ENCODE peak calls at places on chromosomes 16 and 17, in four cellular contexts. I, E, A and X are unnamed samples.

GRCh38 chr17:47223460-47223859 is 14.3 kb downstream of the MYL4 start:
- DNase-seq in I (no peak), E (no peak), A (no peak), X (no peak)

GRCh38 chr17:77503293-77503655 is 362.5 kb downstream of the SEC14L1 start:
- DNase-seq in I (no peak), E (no peak), A (peak), X (no peak)

GRCh38 chr16:89410794-89411309 is 79.5 kb downstream of the ANKRD11 start:
- DNase-seq in I (peak), E (no peak), A (no peak), X (no peak)

GRCh38 chr17:3960764-3961163 is 3.5 kb downstream of the ATP2A3 start:
- DNase-seq in I (peak), E (no peak), A (no peak), X (no peak)

GRCh38 chr17:14428640-14429029 is 127.8 kb downstream of the HS3ST3B1 start:
- DNase-seq in I (no peak), E (no peak), A (no peak), X (no peak)

GRCh38 chr17:63579633-63580032 is 21.1 kb upstream of the TACO1 start:
- DNase-seq in I (no peak), E (no peak), A (no peak), X (no peak)

GRCh38 chr17:63950940-63951907 is 19.1 kb upstream of the CD79B start:
- DNase-seq in I (no peak), E (peak), A (no peak), X (peak)

GRCh38 chr17:43953746-43954145 is at the start of gene PYY:
- DNase-seq in I (no peak), E (no peak), A (no peak), X (no peak)

GRCh38 chr17:75065562-75066151 is 18.6 kb downstream of the KCTD2 start:
- DNase-seq in I (peak), E (no peak), A (no peak), X (no peak)

GRCh38 chr17:66777689-66778225 is 57.2 kb upstream of the CACNG5 start:
- DNase-seq in I (peak), E (no peak), A (peak), X (no peak)

GRCh38 chr16:15942901-15943690 is 6.3 kb upstream of the ABCC1 start:
- DNase-seq in I (no peak), E (no peak), A (no peak), X (no peak)

GRCh38 chr17:55294042-55294751 is 29.4 kb downstream of the HLF start:
- DNase-seq in I (no peak), E (no peak), A (no peak), X (no peak)

GRCh38 chr17:77354721-77355455 is 214.1 kb downstream of the SEC14L1 start:
- DNase-seq in I (peak), E (no peak), A (peak), X (no peak)

GRCh38 chr16:79561729-79562128 is 38.8 kb downstream of the MAF start:
- DNase-seq in I (no peak), E (no peak), A (no peak), X (no peak)

GRCh38 chr17:16461606-16461866 is 30.5 kb downstream of the LRRC75A start:
- DNase-seq in I (no peak), E (no peak), A (no peak), X (no peak)

GRCh38 chr16:53130193-53131049 is 75.6 kb downstream of the CHD9 start:
- DNase-seq in I (peak), E (peak), A (peak), X (peak)

GRCh38 chr16:70696952-70697600 is 11.2 kb upstream of the MTSS2 start:
- DNase-seq in I (no peak), E (no peak), A (no peak), X (no peak)

GRCh38 chr16:53213542-53213941 is 158.8 kb downstream of the CHD9 start:
- DNase-seq in I (no peak), E (no peak), A (no peak), X (no peak)

GRCh38 chr17:57370051-57370581 is 113.8 kb downstream of the MSI2 start:
- DNase-seq in I (peak), E (no peak), A (no peak), X (no peak)

GRCh38 chr17:19747829-19748806 is at the start of gene ALDH3A1:
- DNase-seq in I (no peak), E (no peak), A (peak), X (no peak)

GRCh38 chr17:58304735-58305486 is 23.7 kb downstream of the TSPOAP1 start:
- DNase-seq in I (no peak), E (no peak), A (no peak), X (no peak)

GRCh38 chr17:56184650-56185049 is 31.4 kb downstream of the ANKFN1 start:
- DNase-seq in I (no peak), E (no peak), A (no peak), X (no peak)

GRCh38 chr17:73481672-73482071 is 162.6 kb downstream of the SDK2 start:
- DNase-seq in I (no peak), E (no peak), A (no peak), X (no peak)

GRCh38 chr17:38428150-38428642 is at the start of gene ARHGAP23:
- DNase-seq in I (peak), E (peak), A (no peak), X (no peak)

GRCh38 chr16:67326472-67327309 is at the start of the genes KCTD19 and LRRC36:
- DNase-seq in I (no peak), E (peak), A (peak), X (peak)

GRCh38 chr16:73864868-73865267 is 431.7 kb upstream of the PSMD7 start:
- DNase-seq in I (no peak), E (no peak), A (no peak), X (no peak)

GRCh38 chr17:51224615-51225262 is 35.1 kb downstream of the MBTD1 start:
- DNase-seq in I (no peak), E (no peak), A (no peak), X (no peak)

GRCh38 chr17:37725601-37726146 is 19.2 kb downstream of the HNF1B start:
- DNase-seq in I (no peak), E (no peak), A (no peak), X (no peak)

GRCh38 chr17:2050871-2051387 is 4.0 kb upstream of the HIC1 start:
- DNase-seq in I (peak), E (no peak), A (no peak), X (no peak)

GRCh38 chr17:339193-340061 is 13.2 kb downstream of the RPH3AL start:
- DNase-seq in I (no peak), E (no peak), A (peak), X (no peak)

GRCh38 chr17:8001976-8002645 is at the start of gene GUCY2D:
- DNase-seq in I (no peak), E (no peak), A (peak), X (no peak)

GRCh38 chr17:17819561-17819995 is 17.2 kb downstream of the SREBF1 start:
- DNase-seq in I (peak), E (peak), A (peak), X (no peak)

GRCh38 chr16:5003211-5003610 is 30.5 kb downstream of the NAGPA start:
- DNase-seq in I (no peak), E (no peak), A (no peak), X (no peak)

GRCh38 chr17:35167666-35168065 is 20.0 kb downstream of the UNC45B start:
- DNase-seq in I (no peak), E (no peak), A (no peak), X (no peak)

GRCh38 chr17:35169964-35170363 is 22.3 kb downstream of the UNC45B start:
- DNase-seq in I (no peak), E (no peak), A (no peak), X (no peak)

GRCh38 chr17:35174835-35175334 is 19.3 kb downstream of the SLC35G3 start:
- DNase-seq in I (no peak), E (no peak), A (no peak), X (no peak)

GRCh38 chr17:35171834-35172233 is 22.4 kb downstream of the SLC35G3 start:
- DNase-seq in I (no peak), E (no peak), A (no peak), X (no peak)

DNA sequence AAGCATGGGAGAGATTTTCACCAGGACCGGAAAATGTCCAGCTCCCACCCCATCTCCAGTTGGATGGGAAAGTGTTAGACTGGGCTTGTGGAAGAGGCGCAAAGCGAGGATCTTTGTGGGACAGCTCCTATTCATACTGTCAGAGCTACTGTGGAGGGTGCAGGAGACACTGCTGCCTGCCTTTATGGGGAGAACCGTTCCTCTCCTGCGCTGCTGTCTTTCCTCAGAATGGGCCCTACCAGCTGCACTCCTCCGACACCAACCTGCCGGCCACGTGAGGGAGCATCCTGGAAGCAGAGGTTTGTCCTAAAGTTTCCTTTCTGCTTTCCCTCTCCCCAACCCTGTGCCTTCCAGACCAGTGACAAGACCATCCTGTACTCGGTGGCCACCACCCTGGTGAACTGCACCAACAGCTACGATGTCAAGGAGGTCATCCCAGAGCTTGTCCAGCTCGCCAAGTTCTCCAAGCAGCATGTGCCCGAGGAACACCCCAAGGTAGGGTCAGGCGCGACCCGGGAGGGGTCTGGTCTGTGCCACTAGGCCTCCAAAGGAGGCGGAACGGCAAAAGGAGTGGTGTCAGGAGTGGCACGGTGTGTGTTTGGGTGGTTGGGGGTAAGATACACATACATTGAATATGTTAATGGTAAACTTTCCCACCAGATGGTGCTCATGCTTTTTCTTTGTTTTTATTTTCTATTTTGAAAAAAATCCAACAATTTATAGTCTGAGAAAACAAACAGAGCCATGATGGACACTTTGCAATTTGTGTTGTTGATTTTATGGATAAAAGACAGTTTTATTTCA is 23.0 kb downstream of the SLC35G3 start:
- DNase-seq in I (no peak), E (no peak), A (no peak), X (no peak)
- TF ChIP-seq CTCF in I (peak), E (no peak), A (no peak), X (peak)

DNA sequence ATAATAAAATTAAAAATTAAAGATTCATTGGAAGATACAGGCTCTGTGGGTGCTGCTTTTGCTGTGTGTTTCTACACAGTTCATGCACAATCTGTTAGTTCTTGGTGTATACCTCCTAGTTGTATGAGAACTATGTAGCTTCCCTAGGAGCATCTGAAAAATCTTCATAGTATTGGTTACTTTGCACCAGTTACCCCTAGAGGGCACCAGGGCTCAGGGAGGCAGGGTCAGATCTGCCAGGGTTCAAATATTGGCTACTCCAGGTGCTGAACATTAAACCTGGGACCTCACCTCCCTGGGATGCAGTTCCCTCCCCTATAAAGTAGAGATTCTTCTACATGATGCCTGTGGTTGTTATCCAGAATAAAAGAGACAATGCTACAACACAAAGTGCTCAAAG is 583.0 kb upstream of the CDH11 start:
- DNase-seq in I (no peak), E (no peak), A (no peak), X (no peak)
- TF ChIP-seq CTCF in I (peak), E (no peak), A (no peak), X (peak)

GRCh38 chr17:39791296-39791992 is 53.7 kb downstream of the GRB7 start:
- DNase-seq in I (no peak), E (no peak), A (no peak), X (no peak)

GRCh38 chr17:39782980-39783379 is 45.2 kb downstream of the GRB7 start:
- DNase-seq in I (no peak), E (no peak), A (no peak), X (no peak)

GRCh38 chr17:39787038-39787437 is 49.3 kb downstream of the GRB7 start:
- DNase-seq in I (no peak), E (no peak), A (no peak), X (no peak)

GRCh38 chr17:39792523-39793221 is 54.9 kb downstream of the GRB7 start:
- DNase-seq in I (no peak), E (no peak), A (no peak), X (no peak)

GRCh38 chr17:39787743-39788484 is 50.2 kb downstream of the GRB7 start:
- DNase-seq in I (no peak), E (no peak), A (no peak), X (no peak)
- TF ChIP-seq CTCF in I (no peak), E (no peak), A (no peak), X (no peak)

GRCh38 chr16:54817432-54817831 is 113.2 kb upstream of the IRX5 start:
- DNase-seq in I (no peak), E (no peak), A (no peak), X (no peak)
- TF ChIP-seq CTCF in I (no peak), E (no peak), A (peak), X (peak)

GRCh38 chr17:27413792-27414191 is 42.5 kb upstream of the KSR1 start:
- DNase-seq in I (no peak), E (no peak), A (no peak), X (no peak)

GRCh38 chr17:27414271-27414670 is 42.0 kb upstream of the KSR1 start:
- DNase-seq in I (peak), E (no peak), A (no peak), X (no peak)

GRCh38 chr17:27413295-27413694 is 43.0 kb upstream of the KSR1 start:
- DNase-seq in I (no peak), E (no peak), A (no peak), X (no peak)

GRCh38 chr17:27415090-27415795 is 41.0 kb upstream of the KSR1 start:
- DNase-seq in I (no peak), E (no peak), A (no peak), X (no peak)

DNA sequence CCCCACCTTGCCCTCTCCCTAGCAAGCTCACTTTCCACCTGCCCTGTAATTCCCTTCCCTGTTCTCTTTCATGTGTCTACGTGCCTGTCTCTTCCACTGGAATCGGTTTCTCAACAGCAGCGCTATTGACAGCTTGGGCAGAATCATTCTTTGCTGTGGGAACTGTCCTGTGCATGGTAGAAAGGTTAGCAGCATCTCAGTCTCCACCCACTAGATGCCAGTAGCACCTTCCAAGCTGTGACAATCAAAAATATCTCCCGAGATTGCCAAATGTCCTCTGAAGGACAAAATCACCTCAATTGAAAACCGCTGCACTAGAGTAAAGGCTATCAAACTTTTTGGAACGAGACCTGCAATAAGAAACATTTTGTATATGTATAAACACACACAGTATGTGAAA is 41.6 kb upstream of the KSR1 start:
- DNase-seq in I (no peak), E (no peak), A (no peak), X (no peak)
- TF ChIP-seq CTCF in I (no peak), E (no peak), A (no peak), X (no peak)

DNA sequence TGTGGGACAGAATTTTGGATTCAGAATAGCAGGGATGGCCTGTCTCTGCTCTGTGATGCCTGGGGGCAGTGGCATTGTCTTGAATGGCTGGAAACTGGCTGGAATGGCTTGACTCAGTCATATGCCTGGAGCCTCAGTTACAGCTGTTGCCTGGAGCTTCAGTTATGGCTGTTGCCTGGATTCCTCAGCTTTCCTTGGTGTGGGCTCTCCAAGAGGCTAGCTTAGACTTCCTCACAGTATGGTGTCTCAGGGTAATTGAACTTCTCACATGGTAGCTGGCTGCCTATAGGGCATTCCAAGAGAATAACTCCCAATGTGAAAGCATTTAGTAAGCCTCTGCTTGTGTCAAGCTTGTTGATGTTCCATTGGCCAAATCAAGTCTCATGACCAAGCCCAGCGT is 21.1 kb downstream of the KRT23 start:
- DNase-seq in I (no peak), E (no peak), A (no peak), X (no peak)
- TF ChIP-seq CTCF in I (no peak), E (no peak), A (no peak), X (no peak)